ENCODE peak calls at places on chromosomes 16 and 17, in eight cellular contexts. One of them, this sample, is unnamed.

GRCh38 chr17:31274252-31274651 is 22.8 kb downstream of the OMG start:
- DNase-seq in tibial nerve: peak; percentile 24
- DNase-seq in A549: peak; percentile 27
- DNase-seq in transverse colon: no peak
- DNase-seq in ovary: no peak
- DNase-seq in K562: no peak
- DNase-seq in GM12878: no peak
- DNase-seq in HepG2: peak; percentile 39
- DNase-seq in this sample: no peak

GRCh38 chr17:36931697-36932382 is 5.4 kb upstream of the LHX1 start:
- DNase-seq in tibial nerve: no peak
- DNase-seq in A549: no peak
- DNase-seq in transverse colon: no peak
- DNase-seq in ovary: no peak
- DNase-seq in K562: no peak
- DNase-seq in GM12878: no peak
- DNase-seq in HepG2: no peak
- DNase-seq in this sample: no peak

GRCh38 chr17:45131616-45132301 is 556 bp downstream of the PLCD3 start:
- DNase-seq in tibial nerve: no peak
- DNase-seq in A549: peak; percentile 61
- DNase-seq in transverse colon: peak; percentile 68
- DNase-seq in ovary: peak; percentile 66
- DNase-seq in K562: peak; percentile 65
- DNase-seq in GM12878: no peak
- DNase-seq in HepG2: no peak
- DNase-seq in this sample: peak; percentile 79

GRCh38 chr16:66476328-66477027 is 49.4 kb downstream of the BEAN1 start:
- DNase-seq in tibial nerve: no peak
- DNase-seq in A549: peak; percentile 25
- DNase-seq in transverse colon: no peak
- DNase-seq in ovary: no peak
- DNase-seq in K562: peak; percentile 85
- DNase-seq in GM12878: no peak
- DNase-seq in HepG2: no peak
- DNase-seq in this sample: peak; percentile 53

GRCh38 chr17:38735161-38735997 is 5.2 kb downstream of the CISD3 start:
- DNase-seq in tibial nerve: peak; percentile 56
- DNase-seq in A549: peak; percentile 50
- DNase-seq in transverse colon: peak; percentile 66
- DNase-seq in ovary: no peak
- DNase-seq in K562: peak; percentile 79
- DNase-seq in GM12878: no peak
- DNase-seq in HepG2: peak; percentile 33
- DNase-seq in this sample: no peak

GRCh38 chr17:1495265-1495664 is 2.8 kb upstream of the MYO1C start:
- DNase-seq in tibial nerve: no peak
- DNase-seq in A549: no peak
- DNase-seq in transverse colon: no peak
- DNase-seq in ovary: no peak
- DNase-seq in K562: no peak
- DNase-seq in GM12878: no peak
- DNase-seq in HepG2: no peak
- DNase-seq in this sample: peak; percentile 90

GRCh38 chr16:86852135-86852534 is 273.8 kb downstream of the FOXL1 start:
- DNase-seq in tibial nerve: no peak
- DNase-seq in A549: no peak
- DNase-seq in transverse colon: no peak
- DNase-seq in ovary: no peak
- DNase-seq in K562: no peak
- DNase-seq in GM12878: no peak
- DNase-seq in HepG2: no peak
- DNase-seq in this sample: no peak

GRCh38 chr17:71338396-71338795 is 782.4 kb upstream of the SOX9 start:
- DNase-seq in tibial nerve: no peak
- DNase-seq in A549: peak; percentile 20
- DNase-seq in transverse colon: no peak
- DNase-seq in ovary: no peak
- DNase-seq in K562: no peak
- DNase-seq in GM12878: no peak
- DNase-seq in HepG2: no peak
- DNase-seq in this sample: no peak

GRCh38 chr17:48610282-48611211 is at the start of gene HOXB7:
- DNase-seq in tibial nerve: peak; percentile 64
- DNase-seq in A549: peak; percentile 75
- DNase-seq in transverse colon: peak; percentile 88
- DNase-seq in ovary: peak; percentile 37
- DNase-seq in K562: peak; percentile 76
- DNase-seq in GM12878: no peak
- DNase-seq in HepG2: no peak
- DNase-seq in this sample: peak; percentile 88

GRCh38 chr16:67917140-67917851 is 14.4 kb downstream of the CTRL start:
- DNase-seq in tibial nerve: no peak
- DNase-seq in A549: no peak
- DNase-seq in transverse colon: no peak
- DNase-seq in ovary: no peak
- DNase-seq in K562: no peak
- DNase-seq in GM12878: no peak
- DNase-seq in HepG2: no peak
- DNase-seq in this sample: no peak

GRCh38 chr17:2418572-2418971 is 17.7 kb upstream of the MNT start:
- DNase-seq in tibial nerve: no peak
- DNase-seq in A549: no peak
- DNase-seq in transverse colon: no peak
- DNase-seq in ovary: peak; percentile 48
- DNase-seq in K562: no peak
- DNase-seq in GM12878: no peak
- DNase-seq in HepG2: no peak
- DNase-seq in this sample: peak; percentile 81

GRCh38 chr16:54882556-54882955 is 48.1 kb upstream of the IRX5 start:
- DNase-seq in tibial nerve: no peak
- DNase-seq in A549: no peak
- DNase-seq in transverse colon: no peak
- DNase-seq in ovary: no peak
- DNase-seq in K562: no peak
- DNase-seq in GM12878: no peak
- DNase-seq in HepG2: no peak
- DNase-seq in this sample: no peak

GRCh38 chr17:8503368-8503767 is 67.7 kb downstream of the NDEL1 start:
- DNase-seq in tibial nerve: peak; percentile 39
- DNase-seq in A549: no peak
- DNase-seq in transverse colon: no peak
- DNase-seq in ovary: no peak
- DNase-seq in K562: no peak
- DNase-seq in GM12878: no peak
- DNase-seq in HepG2: no peak
- DNase-seq in this sample: no peak

GRCh38 chr17:82962163-82962720 is 117.2 kb upstream of the METRNL start:
- DNase-seq in tibial nerve: no peak
- DNase-seq in A549: no peak
- DNase-seq in transverse colon: no peak
- DNase-seq in ovary: no peak
- DNase-seq in K562: no peak
- DNase-seq in GM12878: no peak
- DNase-seq in HepG2: no peak
- DNase-seq in this sample: peak; percentile 30

GRCh38 chr17:7045492-7046126 is 1.7 kb upstream of the SLC16A11 start:
- DNase-seq in tibial nerve: peak; percentile 74
- DNase-seq in A549: peak; percentile 91
- DNase-seq in transverse colon: peak; percentile 63
- DNase-seq in ovary: no peak
- DNase-seq in K562: no peak
- DNase-seq in GM12878: peak; percentile 53
- DNase-seq in HepG2: peak; percentile 80
- DNase-seq in this sample: no peak

GRCh38 chr17:7043544-7044268 is at the start of gene SLC16A11:
- DNase-seq in tibial nerve: no peak
- DNase-seq in A549: no peak
- DNase-seq in transverse colon: peak; percentile 58
- DNase-seq in ovary: peak; percentile 48
- DNase-seq in K562: no peak
- DNase-seq in GM12878: no peak
- DNase-seq in HepG2: no peak
- DNase-seq in this sample: no peak

GRCh38 chr17:7047566-7047965 is 3.7 kb upstream of the SLC16A11 start:
- DNase-seq in tibial nerve: no peak
- DNase-seq in A549: no peak
- DNase-seq in transverse colon: no peak
- DNase-seq in ovary: no peak
- DNase-seq in K562: no peak
- DNase-seq in GM12878: no peak
- DNase-seq in HepG2: no peak
- DNase-seq in this sample: no peak

GRCh38 chr17:7048968-7049367 is 5.1 kb upstream of the SLC16A11 start:
- DNase-seq in tibial nerve: no peak
- DNase-seq in A549: no peak
- DNase-seq in transverse colon: no peak
- DNase-seq in ovary: no peak
- DNase-seq in K562: no peak
- DNase-seq in GM12878: no peak
- DNase-seq in HepG2: no peak
- DNase-seq in this sample: no peak

DNA sequence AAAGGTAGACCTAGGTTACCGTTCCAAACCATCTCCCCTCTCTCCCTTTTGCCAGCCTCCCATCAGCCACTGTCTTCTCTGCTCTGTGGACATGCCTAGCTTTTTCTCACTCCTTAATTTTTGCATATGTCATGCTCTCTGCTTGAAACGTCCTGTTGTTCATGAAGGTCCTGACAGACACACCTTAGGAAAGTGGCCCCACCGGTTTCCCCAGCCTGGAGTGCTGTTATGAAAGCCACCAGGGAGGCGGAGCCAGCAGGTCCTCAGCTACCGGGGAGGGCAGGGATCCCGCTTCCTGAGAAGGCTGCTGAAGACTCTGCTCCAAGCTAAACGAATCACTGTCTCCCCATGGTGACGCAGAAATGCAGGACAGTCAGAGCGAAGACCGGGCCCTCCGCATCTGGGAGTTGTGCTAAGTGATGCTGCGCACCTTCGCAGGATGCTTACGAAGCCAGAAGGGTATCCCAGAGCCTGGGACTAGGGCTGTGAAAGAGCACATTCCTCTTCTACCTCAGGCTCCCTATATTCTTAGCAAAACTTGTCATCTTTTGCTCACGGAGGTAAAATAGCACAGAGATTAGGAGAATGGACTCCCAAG is 2.3 kb upstream of the SLC16A11 start:
- DNase-seq in tibial nerve: no peak
- DNase-seq in A549: no peak
- DNase-seq in transverse colon: peak; percentile 95
- DNase-seq in ovary: peak; percentile 34
- DNase-seq in K562: no peak
- DNase-seq in GM12878: no peak
- DNase-seq in HepG2: peak; percentile 54
- DNase-seq in this sample: no peak
- TF ChIP-seq EP300 in tibial nerve: no peak
- TF ChIP-seq EP300 in A549: no peak
- TF ChIP-seq EP300 in transverse colon: no peak
- TF ChIP-seq EP300 in ovary: no peak
- TF ChIP-seq EP300 in K562: no peak
- TF ChIP-seq EP300 in GM12878: no peak
- TF ChIP-seq EP300 in HepG2: no peak
- TF ChIP-seq EP300 in this sample: no peak

DNA sequence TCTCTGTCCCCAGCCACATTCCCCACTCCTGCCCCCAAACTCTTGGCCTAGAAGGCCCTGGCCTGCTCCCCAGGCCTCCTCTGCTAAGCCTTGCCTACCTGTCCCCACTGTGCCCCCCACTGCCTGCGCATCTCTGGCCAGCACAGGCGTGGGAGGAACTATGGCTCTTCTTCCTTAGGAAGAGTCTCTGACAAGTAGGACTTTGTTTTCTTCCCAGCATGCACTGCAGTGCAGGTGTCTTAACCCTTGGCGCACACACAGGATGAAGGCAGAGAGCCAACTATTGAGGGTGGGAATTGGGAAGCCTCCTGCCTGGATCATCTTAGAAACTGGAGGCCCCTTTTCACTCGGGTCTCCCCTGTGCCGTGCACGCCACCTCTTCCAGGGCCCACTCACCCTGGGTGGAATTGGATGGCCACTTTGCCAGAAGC is 3.6 kb downstream of the AMDHD2 start:
- DNase-seq in tibial nerve: no peak
- DNase-seq in A549: no peak
- DNase-seq in transverse colon: no peak
- DNase-seq in ovary: no peak
- DNase-seq in K562: no peak
- DNase-seq in GM12878: no peak
- DNase-seq in HepG2: no peak
- DNase-seq in this sample: no peak
- TF ChIP-seq POLR2A in tibial nerve: no peak
- TF ChIP-seq POLR2A in A549: no peak
- TF ChIP-seq POLR2A in transverse colon: no peak
- TF ChIP-seq POLR2A in ovary: no peak
- TF ChIP-seq POLR2A in K562: no peak
- TF ChIP-seq POLR2A in GM12878: no peak
- TF ChIP-seq POLR2A in HepG2: no peak
- TF ChIP-seq POLR2A in this sample: no peak

GRCh38 chr17:77802333-77802615 is 156.2 kb upstream of the TNRC6C start:
- DNase-seq in tibial nerve: no peak
- DNase-seq in A549: no peak
- DNase-seq in transverse colon: no peak
- DNase-seq in ovary: no peak
- DNase-seq in K562: no peak
- DNase-seq in GM12878: no peak
- DNase-seq in HepG2: no peak
- DNase-seq in this sample: no peak
- TF ChIP-seq EP300 in tibial nerve: no peak
- TF ChIP-seq EP300 in A549: no peak
- TF ChIP-seq EP300 in transverse colon: no peak
- TF ChIP-seq EP300 in ovary: no peak
- TF ChIP-seq EP300 in K562: no peak
- TF ChIP-seq EP300 in GM12878: no peak
- TF ChIP-seq EP300 in HepG2: no peak
- TF ChIP-seq EP300 in this sample: no peak

GRCh38 chr17:81237591-81238489 is 1.0 kb downstream of the TEPSIN start:
- DNase-seq in tibial nerve: no peak
- DNase-seq in A549: no peak
- DNase-seq in transverse colon: no peak
- DNase-seq in ovary: no peak
- DNase-seq in K562: no peak
- DNase-seq in GM12878: no peak
- DNase-seq in HepG2: no peak
- DNase-seq in this sample: no peak

GRCh38 chr17:81241203-81241602 is 2.1 kb downstream of the NDUFAF8 start:
- DNase-seq in tibial nerve: no peak
- DNase-seq in A549: no peak
- DNase-seq in transverse colon: no peak
- DNase-seq in ovary: no peak
- DNase-seq in K562: no peak
- DNase-seq in GM12878: no peak
- DNase-seq in HepG2: no peak
- DNase-seq in this sample: no peak

GRCh38 chr17:81239714-81240555 is 817 bp downstream of the NDUFAF8 start:
- DNase-seq in tibial nerve: no peak
- DNase-seq in A549: peak; percentile 54
- DNase-seq in transverse colon: no peak
- DNase-seq in ovary: no peak
- DNase-seq in K562: no peak
- DNase-seq in GM12878: no peak
- DNase-seq in HepG2: no peak
- DNase-seq in this sample: no peak

GRCh38 chr17:81238490-81238814 is 403 bp downstream of the TEPSIN start:
- DNase-seq in tibial nerve: no peak
- DNase-seq in A549: no peak
- DNase-seq in transverse colon: no peak
- DNase-seq in ovary: no peak
- DNase-seq in K562: no peak
- DNase-seq in GM12878: no peak
- DNase-seq in HepG2: no peak
- DNase-seq in this sample: no peak

GRCh38 chr17:81238815-81239713 is at the start of the genes NDUFAF8 and TEPSIN:
- DNase-seq in tibial nerve: peak; percentile 98
- DNase-seq in A549: peak; percentile 100
- DNase-seq in transverse colon: peak; percentile 97
- DNase-seq in ovary: peak; percentile 97
- DNase-seq in K562: peak; percentile 97
- DNase-seq in GM12878: peak; percentile 98
- DNase-seq in HepG2: peak; percentile 100
- DNase-seq in this sample: peak; percentile 99
- TF ChIP-seq POLR2A in tibial nerve: no peak
- TF ChIP-seq POLR2A in A549: peak; percentile 56
- TF ChIP-seq POLR2A in transverse colon: peak; percentile 73
- TF ChIP-seq POLR2A in ovary: peak; percentile 36
- TF ChIP-seq POLR2A in K562: peak; percentile 75
- TF ChIP-seq POLR2A in GM12878: peak; percentile 79
- TF ChIP-seq POLR2A in HepG2: peak; percentile 61
- TF ChIP-seq POLR2A in this sample: peak; percentile 6